ENCODE peak calls at places on chromosomes 12 and 14, in five cellular contexts. One of them, this sample, is unnamed.

GRCh38 chr14:25833341-25834121 is 764.3 kb downstream of the NOVA1 start:
- DNase-seq in T-helper 17 cell: no peak
- DNase-seq in stromal cell of bone marrow: no peak
- DNase-seq in stomach: peak
- DNase-seq in uterus: peak
- DNase-seq in this sample: no peak

GRCh38 chr14:55752580-55753365 is 172.8 kb downstream of the KTN1 start:
- DNase-seq in stromal cell of bone marrow: peak
- DNase-seq in T-helper 17 cell: no peak
- DNase-seq in stomach: peak
- DNase-seq in uterus: no peak
- DNase-seq in this sample: no peak

GRCh38 chr12:19630536-19630935 is 191.2 kb downstream of the AEBP2 start:
- DNase-seq in stromal cell of bone marrow: no peak
- DNase-seq in T-helper 17 cell: no peak
- DNase-seq in stomach: no peak
- DNase-seq in uterus: no peak
- DNase-seq in this sample: no peak

GRCh38 chr12:45518516-45519235 is 210.8 kb upstream of the ARID2 start:
- DNase-seq in T-helper 17 cell: peak
- DNase-seq in stromal cell of bone marrow: no peak
- DNase-seq in stomach: no peak
- DNase-seq in uterus: no peak
- DNase-seq in this sample: no peak

GRCh38 chr12:76284816-76285750 is 63.1 kb downstream of the BBS10 start:
- DNase-seq in T-helper 17 cell: no peak
- DNase-seq in stromal cell of bone marrow: no peak
- DNase-seq in stomach: no peak
- DNase-seq in uterus: no peak
- DNase-seq in this sample: no peak

GRCh38 chr12:110244829-110245228 is 36.2 kb upstream of the ATP2A2 start:
- DNase-seq in stomach: no peak
- DNase-seq in uterus: no peak
- DNase-seq in T-helper 17 cell: no peak
- DNase-seq in stromal cell of bone marrow: no peak
- DNase-seq in this sample: no peak

GRCh38 chr12:42144174-42144423 is 575 bp downstream of the GXYLT1 start:
- DNase-seq in stromal cell of bone marrow: no peak
- DNase-seq in T-helper 17 cell: no peak
- DNase-seq in stomach: no peak
- DNase-seq in uterus: no peak
- DNase-seq in this sample: no peak

GRCh38 chr12:27623645-27624044 is 72.6 kb upstream of the REP15 start:
- DNase-seq in uterus: no peak
- DNase-seq in stomach: no peak
- DNase-seq in stromal cell of bone marrow: no peak
- DNase-seq in T-helper 17 cell: no peak
- DNase-seq in this sample: no peak

GRCh38 chr12:293199-293598 is 30.6 kb upstream of the SLC6A13 start:
- DNase-seq in uterus: no peak
- DNase-seq in stomach: no peak
- DNase-seq in T-helper 17 cell: no peak
- DNase-seq in stromal cell of bone marrow: no peak
- DNase-seq in this sample: no peak

GRCh38 chr12:103881261-103881660 is 40.2 kb upstream of the NT5DC3 start:
- DNase-seq in uterus: no peak
- DNase-seq in stromal cell of bone marrow: no peak
- DNase-seq in T-helper 17 cell: no peak
- DNase-seq in stomach: no peak
- DNase-seq in this sample: no peak

GRCh38 chr12:1157046-1157445 is 166.0 kb downstream of the ERC1 start:
- DNase-seq in stomach: no peak
- DNase-seq in stromal cell of bone marrow: no peak
- DNase-seq in uterus: no peak
- DNase-seq in T-helper 17 cell: no peak
- DNase-seq in this sample: no peak

GRCh38 chr14:36055681-36056225 is 120.8 kb downstream of the PTCSC3 start:
- DNase-seq in stomach: no peak
- DNase-seq in T-helper 17 cell: no peak
- DNase-seq in stromal cell of bone marrow: no peak
- DNase-seq in uterus: no peak
- DNase-seq in this sample: no peak

GRCh38 chr12:111529424-111530368 is 69.4 kb downstream of the ATXN2 start:
- DNase-seq in T-helper 17 cell: peak
- DNase-seq in stromal cell of bone marrow: peak
- DNase-seq in stomach: peak
- DNase-seq in uterus: peak
- DNase-seq in this sample: peak

GRCh38 chr12:113097716-113098427 is 37.7 kb downstream of the RASAL1 start:
- DNase-seq in stromal cell of bone marrow: no peak
- DNase-seq in uterus: peak
- DNase-seq in T-helper 17 cell: no peak
- DNase-seq in stomach: no peak
- DNase-seq in this sample: no peak

GRCh38 chr12:104665296-104665695 is 208.5 kb downstream of the CHST11 start:
- DNase-seq in stromal cell of bone marrow: no peak
- DNase-seq in stomach: no peak
- DNase-seq in T-helper 17 cell: no peak
- DNase-seq in uterus: no peak
- DNase-seq in this sample: no peak

GRCh38 chr14:47966411-47966810 is 291.0 kb upstream of the MDGA2 start:
- DNase-seq in stromal cell of bone marrow: no peak
- DNase-seq in T-helper 17 cell: no peak
- DNase-seq in uterus: no peak
- DNase-seq in stomach: no peak
- DNase-seq in this sample: no peak

GRCh38 chr12:126397071-126397571 is 1331.9 kb downstream of the AACS start:
- DNase-seq in uterus: no peak
- DNase-seq in T-helper 17 cell: no peak
- DNase-seq in stomach: no peak
- DNase-seq in stromal cell of bone marrow: no peak
- DNase-seq in this sample: no peak